ENCODE peak calls at places on chromosomes 4 and X, in seven cellular contexts. One of them, this sample, is unnamed.

GRCh38 chr4:2535386-2536192 is 858 bp upstream of the FAM193A start:
- DNase-seq in GM12878: no peak
- DNase-seq in astrocyte: peak; percentile 11
- DNase-seq in IMR-90: peak; percentile 5
- DNase-seq in H9: peak; percentile 68
- DNase-seq in neural progenitor cell: peak; percentile 73
- DNase-seq in MM.1S: peak; percentile 34
- DNase-seq in this sample: peak; percentile 85

GRCh38 chr4:57044279-57044678 is 65.6 kb downstream of the POLR2B start:
- DNase-seq in GM12878: no peak
- DNase-seq in astrocyte: no peak
- DNase-seq in IMR-90: peak; percentile 55
- DNase-seq in H9: no peak
- DNase-seq in neural progenitor cell: no peak
- DNase-seq in MM.1S: no peak
- DNase-seq in this sample: no peak

GRCh38 chr4:35511851-35512250 is 732.5 kb downstream of the ARAP2 start:
- DNase-seq in GM12878: no peak
- DNase-seq in astrocyte: no peak
- DNase-seq in IMR-90: no peak
- DNase-seq in H9: no peak
- DNase-seq in neural progenitor cell: no peak
- DNase-seq in MM.1S: no peak
- DNase-seq in this sample: no peak

GRCh38 chr4:114770624-114771023 is 172.0 kb downstream of the UGT8 start:
- DNase-seq in GM12878: no peak
- DNase-seq in astrocyte: no peak
- DNase-seq in IMR-90: no peak
- DNase-seq in H9: no peak
- DNase-seq in neural progenitor cell: no peak
- DNase-seq in MM.1S: no peak
- DNase-seq in this sample: no peak

GRCh38 chr4:1579834-1580686 is 104.1 kb downstream of the FAM53A start:
- DNase-seq in GM12878: no peak
- DNase-seq in astrocyte: peak; percentile 43
- DNase-seq in IMR-90: no peak
- DNase-seq in H9: peak; percentile 97
- DNase-seq in neural progenitor cell: peak; percentile 90
- DNase-seq in MM.1S: no peak
- DNase-seq in this sample: peak; percentile 100

GRCh38 chrX:149013081-149013480 is 492.0 kb downstream of the IDS start:
- DNase-seq in GM12878: no peak
- DNase-seq in astrocyte: no peak
- DNase-seq in IMR-90: no peak
- DNase-seq in H9: no peak
- DNase-seq in neural progenitor cell: no peak
- DNase-seq in MM.1S: no peak
- DNase-seq in this sample: no peak

GRCh38 chr4:124753941-124754581 is 41.5 kb upstream of the ANKRD50 start:
- DNase-seq in GM12878: no peak
- DNase-seq in astrocyte: no peak
- DNase-seq in IMR-90: peak; percentile 41
- DNase-seq in H9: no peak
- DNase-seq in neural progenitor cell: no peak
- DNase-seq in MM.1S: no peak
- DNase-seq in this sample: no peak

GRCh38 chr4:118270492-118270891 is 82.3 kb downstream of the PRSS12 start:
- DNase-seq in GM12878: no peak
- DNase-seq in astrocyte: peak; percentile 27
- DNase-seq in IMR-90: peak; percentile 66
- DNase-seq in H9: no peak
- DNase-seq in neural progenitor cell: peak; percentile 65
- DNase-seq in MM.1S: peak; percentile 63
- DNase-seq in this sample: no peak

GRCh38 chr4:38753021-38753806 is 29.6 kb downstream of the TLR10 start:
- DNase-seq in GM12878: no peak
- DNase-seq in astrocyte: peak; percentile 99
- DNase-seq in IMR-90: peak; percentile 99
- DNase-seq in H9: peak; percentile 97
- DNase-seq in neural progenitor cell: peak; percentile 97
- DNase-seq in MM.1S: no peak
- DNase-seq in this sample: peak; percentile 97

GRCh38 chr4:110184124-110184790 is 14.2 kb downstream of the ELOVL6 start:
- DNase-seq in GM12878: no peak
- DNase-seq in astrocyte: peak; percentile 61
- DNase-seq in IMR-90: no peak
- DNase-seq in H9: no peak
- DNase-seq in neural progenitor cell: peak; percentile 67
- DNase-seq in MM.1S: no peak
- DNase-seq in this sample: peak; percentile 60

GRCh38 chr4:173924561-173924960 is 358.9 kb downstream of the FBXO8 start:
- DNase-seq in GM12878: no peak
- DNase-seq in astrocyte: peak; percentile 37
- DNase-seq in IMR-90: no peak
- DNase-seq in H9: no peak
- DNase-seq in neural progenitor cell: no peak
- DNase-seq in MM.1S: no peak
- DNase-seq in this sample: no peak
- H3K27ac ChIP-seq in GM12878: no peak overlapping the region
- H3K27ac ChIP-seq in astrocyte: no peak overlapping the region
- H3K27ac ChIP-seq in IMR-90: no peak overlapping the region
- H3K27ac ChIP-seq in H9: no peak overlapping the region
- H3K27ac ChIP-seq in neural progenitor cell: no peak overlapping the region
- H3K27ac ChIP-seq in MM.1S: no peak overlapping the region
- H3K27ac ChIP-seq in this sample: no peak overlapping the region

GRCh38 chr4:24846716-24847115 is 51.3 kb downstream of the SOD3 start:
- DNase-seq in GM12878: no peak
- DNase-seq in astrocyte: no peak
- DNase-seq in IMR-90: no peak
- DNase-seq in H9: no peak
- DNase-seq in neural progenitor cell: no peak
- DNase-seq in MM.1S: no peak
- DNase-seq in this sample: no peak

GRCh38 chr4:24845884-24846283 is 50.5 kb downstream of the SOD3 start:
- DNase-seq in GM12878: no peak
- DNase-seq in astrocyte: no peak
- DNase-seq in IMR-90: no peak
- DNase-seq in H9: no peak
- DNase-seq in neural progenitor cell: no peak
- DNase-seq in MM.1S: no peak
- DNase-seq in this sample: no peak

GRCh38 chr4:24850669-24851068 is 55.3 kb downstream of the SOD3 start:
- DNase-seq in GM12878: no peak
- DNase-seq in astrocyte: peak; percentile 91
- DNase-seq in IMR-90: peak; percentile 94
- DNase-seq in H9: no peak
- DNase-seq in neural progenitor cell: no peak
- DNase-seq in MM.1S: no peak
- DNase-seq in this sample: no peak

GRCh38 chr4:24853142-24853541 is 57.8 kb downstream of the SOD3 start:
- DNase-seq in GM12878: no peak
- DNase-seq in astrocyte: peak; percentile 83
- DNase-seq in IMR-90: peak; percentile 40
- DNase-seq in H9: no peak
- DNase-seq in neural progenitor cell: no peak
- DNase-seq in MM.1S: no peak
- DNase-seq in this sample: no peak

DNA sequence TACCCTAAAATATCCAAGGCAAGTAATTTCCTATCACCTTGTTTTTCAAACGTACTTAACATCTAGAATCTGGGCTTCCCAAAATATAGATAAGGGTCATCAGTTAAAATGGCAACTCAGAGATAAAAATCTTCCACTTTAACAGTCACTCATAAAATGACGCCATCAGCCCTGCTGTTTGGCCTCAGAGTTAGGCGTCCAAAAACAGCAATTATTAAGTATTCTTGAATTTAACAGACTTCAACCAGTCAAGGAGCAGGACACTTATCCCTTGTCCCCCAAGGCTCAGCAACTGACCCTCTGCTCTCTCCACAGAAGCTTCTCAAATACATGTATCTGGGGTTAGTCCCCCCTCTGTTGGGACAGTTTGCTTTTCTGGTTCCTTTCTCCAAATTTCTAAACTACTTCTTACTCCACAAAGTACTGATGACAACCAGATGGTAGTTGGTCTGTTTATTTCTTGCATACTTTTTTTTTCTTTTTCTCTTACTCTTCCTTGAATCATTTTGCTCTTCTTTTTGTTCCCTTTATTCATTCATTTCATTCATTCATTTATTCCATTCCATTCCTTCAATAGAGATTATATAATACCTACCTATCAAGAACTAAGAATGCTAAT is 54.4 kb downstream of the SOD3 start:
- DNase-seq in GM12878: no peak
- DNase-seq in astrocyte: no peak
- DNase-seq in IMR-90: peak; percentile 26
- DNase-seq in H9: no peak
- DNase-seq in neural progenitor cell: no peak
- DNase-seq in MM.1S: no peak
- DNase-seq in this sample: no peak
- H3K9ac ChIP-seq in GM12878: no peak overlapping the region
- H3K9ac ChIP-seq in astrocyte: no peak overlapping the region
- H3K9ac ChIP-seq in IMR-90: no peak overlapping the region
- H3K9ac ChIP-seq in H9: no peak overlapping the region
- H3K9ac ChIP-seq in neural progenitor cell: no peak overlapping the region
- H3K9ac ChIP-seq in MM.1S: no peak overlapping the region
- H3K9ac ChIP-seq in this sample: no peak overlapping the region

DNA sequence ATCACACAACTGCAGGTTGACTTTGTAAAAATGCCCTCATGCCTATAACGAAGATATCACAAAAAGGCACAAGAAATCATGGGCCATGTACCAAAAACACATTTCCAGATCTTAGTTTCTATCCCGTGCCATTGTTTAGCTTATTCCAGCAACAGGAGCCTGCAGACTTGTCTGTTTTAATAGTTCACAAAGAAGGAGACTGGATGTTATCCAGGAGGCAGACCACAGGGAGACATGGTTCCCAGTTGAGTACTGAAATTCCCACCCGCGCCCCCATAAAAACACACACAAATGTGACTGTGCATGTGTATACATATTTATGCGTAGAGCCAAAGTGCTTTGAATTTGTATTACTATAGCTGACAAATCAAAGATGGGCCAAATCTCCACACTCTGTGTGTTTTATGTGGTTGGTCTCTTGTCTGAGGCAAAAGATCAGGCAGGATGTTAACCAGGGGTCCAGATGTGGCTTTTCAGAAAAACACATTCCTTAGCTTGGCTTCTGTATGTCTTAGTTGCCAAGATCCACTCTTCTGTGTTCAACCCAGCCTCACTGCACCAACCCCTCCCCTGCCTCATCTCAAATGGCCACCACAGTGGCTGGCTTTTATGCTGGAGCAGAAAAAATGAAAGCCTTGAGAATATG is 469.2 kb upstream of the DIPK2B start:
- DNase-seq in GM12878: no peak
- DNase-seq in astrocyte: peak; percentile 66
- DNase-seq in IMR-90: peak; percentile 38
- DNase-seq in H9: no peak
- DNase-seq in neural progenitor cell: no peak
- DNase-seq in MM.1S: no peak
- DNase-seq in this sample: no peak
- H3K27ac ChIP-seq in GM12878: no peak overlapping the region
- H3K27ac ChIP-seq in astrocyte: peak overlapping the region; percentile 94
- H3K27ac ChIP-seq in IMR-90: peak overlapping the region; percentile 13
- H3K27ac ChIP-seq in H9: no peak overlapping the region
- H3K27ac ChIP-seq in neural progenitor cell: no peak overlapping the region
- H3K27ac ChIP-seq in MM.1S: no peak overlapping the region
- H3K27ac ChIP-seq in this sample: no peak overlapping the region

GRCh38 chrX:1502241-1502640 is 34.7 kb downstream of the P2RY8 start:
- DNase-seq in GM12878: no peak
- DNase-seq in astrocyte: no peak
- DNase-seq in IMR-90: no peak
- DNase-seq in H9: no peak
- DNase-seq in neural progenitor cell: no peak
- DNase-seq in MM.1S: no peak
- DNase-seq in this sample: no peak

GRCh38 chrX:1500701-1501624 is 36.0 kb downstream of the P2RY8 start:
- DNase-seq in GM12878: peak; percentile 90
- DNase-seq in astrocyte: no peak
- DNase-seq in IMR-90: no peak
- DNase-seq in H9: no peak
- DNase-seq in neural progenitor cell: no peak
- DNase-seq in MM.1S: peak; percentile 88
- DNase-seq in this sample: no peak

GRCh38 chrX:1507511-1508463 is 29.2 kb downstream of the P2RY8 start:
- DNase-seq in GM12878: peak; percentile 95
- DNase-seq in astrocyte: no peak
- DNase-seq in IMR-90: no peak
- DNase-seq in H9: no peak
- DNase-seq in neural progenitor cell: no peak
- DNase-seq in MM.1S: no peak
- DNase-seq in this sample: no peak

GRCh38 chrX:1506916-1507315 is 30.1 kb downstream of the P2RY8 start:
- DNase-seq in GM12878: no peak
- DNase-seq in astrocyte: no peak
- DNase-seq in IMR-90: no peak
- DNase-seq in H9: no peak
- DNase-seq in neural progenitor cell: no peak
- DNase-seq in MM.1S: no peak
- DNase-seq in this sample: no peak

DNA sequence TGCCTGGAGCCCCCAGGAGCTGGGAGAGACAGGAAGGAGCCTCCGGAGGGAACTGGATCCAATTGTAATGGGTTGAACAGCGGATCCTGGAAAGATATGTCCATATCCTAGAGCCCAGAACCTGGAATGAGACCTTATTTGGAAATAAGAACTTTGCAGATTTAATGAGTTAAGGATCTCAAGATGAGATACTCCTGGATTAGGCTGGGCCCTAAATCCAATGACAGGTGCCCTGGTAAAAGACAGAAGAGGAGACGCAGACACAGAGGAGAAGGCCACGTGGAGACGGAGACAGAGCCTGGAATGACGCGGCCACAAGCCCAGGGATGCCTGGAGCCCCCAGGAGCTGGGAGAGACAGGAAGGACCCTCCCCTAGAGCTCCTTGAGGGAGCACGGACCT is 34.1 kb downstream of the P2RY8 start:
- DNase-seq in GM12878: no peak
- DNase-seq in astrocyte: no peak
- DNase-seq in IMR-90: no peak
- DNase-seq in H9: no peak
- DNase-seq in neural progenitor cell: no peak
- DNase-seq in MM.1S: no peak
- DNase-seq in this sample: no peak
- H3K9ac ChIP-seq in GM12878: peak overlapping the region; percentile 52
- H3K9ac ChIP-seq in astrocyte: no peak overlapping the region
- H3K9ac ChIP-seq in IMR-90: no peak overlapping the region
- H3K9ac ChIP-seq in H9: no peak overlapping the region
- H3K9ac ChIP-seq in neural progenitor cell: no peak overlapping the region
- H3K9ac ChIP-seq in MM.1S: no peak overlapping the region
- H3K9ac ChIP-seq in this sample: no peak overlapping the region

GRCh38 chr4:80069837-80070788 is 2.9 kb downstream of the ANTXR2 start:
- DNase-seq in GM12878: no peak
- DNase-seq in astrocyte: peak; percentile 58
- DNase-seq in IMR-90: peak; percentile 56
- DNase-seq in H9: no peak
- DNase-seq in neural progenitor cell: no peak
- DNase-seq in MM.1S: no peak
- DNase-seq in this sample: no peak
- H3K27ac ChIP-seq in GM12878: no peak overlapping the region
- H3K27ac ChIP-seq in astrocyte: peak overlapping the region; percentile 86
- H3K27ac ChIP-seq in IMR-90: peak overlapping the region; percentile 17
- H3K27ac ChIP-seq in H9: no peak overlapping the region
- H3K27ac ChIP-seq in neural progenitor cell: no peak overlapping the region
- H3K27ac ChIP-seq in MM.1S: no peak overlapping the region
- H3K27ac ChIP-seq in this sample: no peak overlapping the region

This sample was measured in endodermal cell.